ENCODE peak calls at places on chromosomes 16 and 17, in six cellular contexts. Y is astrocyte of the spinal cord, T is AG09309, H is PC-9, E is LNCaP clone FGC, N is cardiac fibroblast. P is an unnamed sample.

GRCh38 chr16:68403704-68404103 is 44.6 kb downstream of the SMPD3 start:
- DNase-seq in Y (no peak), T (no peak), H (no peak), N (no peak), E (no peak), P (no peak)

GRCh38 chr17:57940653-57941329 is 14.4 kb downstream of the CUEDC1 start:
- DNase-seq in T (no peak), H (no peak), Y (no peak), E (no peak), N (no peak), P (no peak)

GRCh38 chr16:85862476-85863383 is 36.2 kb upstream of the IRF8 start:
- DNase-seq in E (no peak), N (no peak), H (no peak), Y (no peak), T (no peak), P (no peak)

GRCh38 chr16:87076950-87077749 is 240.0 kb downstream of the C16orf95 start:
- DNase-seq in T (no peak), N (peak), H (peak), Y (peak), E (peak), P (peak)

GRCh38 chr17:12591336-12591735 is 74.4 kb upstream of the MYOCD start:
- DNase-seq in T (no peak), N (no peak), Y (peak), H (no peak), E (no peak), P (peak)

GRCh38 chr17:75590849-75591721 is 3.5 kb downstream of the MYO15B start:
- DNase-seq in H (no peak), E (no peak), Y (no peak), N (no peak), T (no peak), P (no peak)

GRCh38 chr16:12177643-12178042 is 201.1 kb downstream of the SNX29 start:
- DNase-seq in E (no peak), N (no peak), Y (no peak), H (no peak), T (no peak), P (no peak)

GRCh38 chr16:1533443-1533951 is at the start of gene TMEM204:
- DNase-seq in E (no peak), T (peak), H (no peak), N (peak), Y (peak), P (peak)

GRCh38 chr16:55301385-55302008 is 22.5 kb upstream of the IRX6 start:
- DNase-seq in T (no peak), Y (no peak), E (no peak), N (no peak), H (no peak), P (no peak)

GRCh38 chr16:85258166-85258565 is 145.9 kb upstream of the CIBAR2 start:
- DNase-seq in Y (no peak), T (no peak), H (no peak), N (no peak), E (no peak), P (no peak)

GRCh38 chr16:3173892-3174617 is 13.9 kb upstream of the OR1F1 start:
- DNase-seq in H (no peak), T (no peak), Y (no peak), E (no peak), N (no peak), P (peak)

GRCh38 chr17:45246861-45247428 is 14.9 kb downstream of the SPATA32 start:
- DNase-seq in N (peak), T (no peak), Y (no peak), H (no peak), E (no peak), P (peak)

GRCh38 chr17:77952368-77952767 is 6.1 kb upstream of the TNRC6C start:
- DNase-seq in H (no peak), T (no peak), E (no peak), Y (no peak), N (no peak), P (no peak)

GRCh38 chr17:70040336-70040735 is 34.7 kb upstream of the KCNJ16 start:
- DNase-seq in T (no peak), Y (no peak), E (no peak), N (no peak), H (no peak), P (no peak)

GRCh38 chr17:77723909-77724875 is 234.3 kb upstream of the TNRC6C start:
- DNase-seq in Y (no peak), E (no peak), T (no peak), N (no peak), H (no peak), P (no peak)

GRCh38 chr17:59355695-59356323 is 24.4 kb downstream of the YPEL2 start:
- DNase-seq in T (no peak), Y (no peak), N (no peak), E (no peak), H (no peak), P (no peak)

GRCh38 chr17:33292184-33292980 is 713 bp downstream of the ASIC2 start:
- DNase-seq in E (no peak), N (no peak), Y (peak), T (no peak), H (peak), P (peak)

GRCh38 chr17:38330941-38331411 is 12.8 kb downstream of the GPR179 start:
- DNase-seq in N (no peak), Y (no peak), H (peak), T (no peak), E (no peak), P (no peak)

GRCh38 chr17:80374732-80375118 is 40.2 kb upstream of the ENDOV start:
- DNase-seq in T (no peak), N (no peak), E (no peak), H (no peak), Y (no peak), P (no peak)

GRCh38 chr17:69551212-69552010 is 136.9 kb downstream of the MAP2K6 start:
- DNase-seq in N (no peak), H (no peak), E (no peak), T (no peak), Y (no peak), P (no peak)

GRCh38 chr16:14475370-14476139 is 154.5 kb downstream of the PARN start:
- DNase-seq in E (peak), H (peak), T (no peak), Y (no peak), N (no peak), P (no peak)

GRCh38 chr17:74442670-74443515 is 11.0 kb downstream of the GPRC5C start:
- DNase-seq in N (peak), H (peak), E (peak), Y (no peak), T (no peak), P (peak)

GRCh38 chr17:4934173-4934979 is 2.3 kb downstream of the GP1BA start:
- DNase-seq in N (peak), T (no peak), E (no peak), Y (peak), H (peak), P (peak)

GRCh38 chr17:5758651-5759050 is 174.3 kb upstream of the NLRP1 start:
- DNase-seq in N (peak), E (peak), Y (peak), T (no peak), H (no peak), P (no peak)

GRCh38 chr17:81398855-81399451 is 3.7 kb downstream of the BAHCC1 start:
- DNase-seq in H (no peak), Y (peak), T (no peak), N (no peak), E (no peak), P (peak)

GRCh38 chr16:71328151-71328550 is 30.4 kb upstream of the CALB2 start:
- DNase-seq in Y (no peak), H (no peak), N (no peak), T (no peak), E (no peak), P (no peak)

DNA sequence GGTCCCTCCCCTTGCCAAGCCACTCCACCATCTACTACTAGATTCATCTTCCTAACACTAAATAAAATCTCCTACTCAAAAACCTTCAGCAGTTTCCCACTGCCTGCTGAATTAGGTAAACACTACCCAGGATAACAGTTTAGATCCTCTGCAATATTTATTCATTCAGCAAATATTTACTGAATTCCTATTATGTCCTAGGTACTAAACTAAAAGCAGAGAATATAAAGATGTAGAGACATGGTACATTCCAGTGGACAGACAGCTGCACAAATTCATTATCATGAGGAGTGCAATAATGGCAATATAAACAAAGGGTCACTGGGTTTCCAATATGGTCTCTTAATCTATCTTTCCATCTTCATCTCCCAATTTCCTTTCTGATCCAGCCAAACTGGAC is 30.7 kb upstream of the HOXB13 start:
- DNase-seq in N (no peak), Y (no peak), E (peak), T (no peak), H (no peak), P (no peak)
- TF ChIP-seq CTCF in N (no peak), Y (no peak), E (no peak), T (no peak), H (no peak), P (no peak)

GRCh38 chr16:31711344-31711845 is 162.2 kb upstream of the ZNF267 start:
- DNase-seq in H (no peak), N (no peak), Y (no peak), E (no peak), T (no peak), P (no peak)
- TF ChIP-seq CTCF in H (no peak), N (no peak), Y (no peak), E (no peak), T (no peak), P (no peak)

DNA sequence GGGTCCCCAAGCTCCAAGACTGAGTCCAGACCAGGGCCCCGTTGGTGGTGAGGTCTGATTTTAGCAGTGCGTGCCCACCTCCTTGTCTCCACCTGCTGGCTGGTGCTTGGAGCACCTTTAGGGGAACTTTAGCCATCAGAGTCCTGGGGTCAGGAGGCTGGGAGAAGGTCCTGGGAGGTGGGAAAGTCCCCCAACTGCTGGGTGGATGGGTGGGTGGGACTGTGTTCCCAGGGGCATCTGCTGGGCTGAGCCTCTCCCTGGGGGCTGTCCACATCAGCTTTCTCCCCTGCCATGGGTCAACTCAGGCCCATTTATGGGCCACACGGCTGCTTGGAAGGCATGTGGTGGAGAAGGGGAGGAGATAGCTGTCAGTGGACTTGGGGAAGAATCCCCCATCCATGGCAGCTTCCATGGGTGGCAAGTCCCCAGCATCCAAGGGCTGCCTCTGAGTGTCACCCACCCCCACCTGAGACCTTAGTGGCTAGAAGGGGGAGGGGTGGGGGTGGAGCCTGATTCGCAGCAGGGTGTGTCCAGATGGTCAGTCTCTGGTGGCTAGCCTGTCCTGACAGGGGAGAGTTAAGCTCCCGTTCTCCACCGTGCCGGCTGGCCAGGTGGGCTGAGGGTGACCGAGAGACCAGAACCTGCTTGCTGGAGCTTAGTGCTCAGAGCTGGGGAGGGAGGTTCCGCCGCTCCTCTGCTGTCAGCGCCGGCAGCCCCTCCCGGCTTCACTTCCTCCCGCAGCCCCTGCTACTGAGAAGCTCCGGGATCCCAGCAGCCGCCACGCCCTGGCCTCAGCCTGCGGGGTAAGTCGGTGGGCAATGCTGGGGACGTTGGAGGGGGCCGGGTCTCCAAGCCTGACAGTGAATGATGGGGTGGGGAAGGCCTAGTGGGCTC is at the start of gene TRPV2:
- DNase-seq in H (no peak), T (no peak), N (no peak), Y (no peak), E (no peak), P (peak)
- TF ChIP-seq CTCF in H (no peak), T (peak), N (peak), Y (no peak), E (no peak), P (no peak)

GRCh38 chr17:71959129-71959528 is 161.7 kb upstream of the SOX9 start:
- DNase-seq in Y (peak), N (peak), E (no peak), H (no peak), T (no peak), P (no peak)
- TF ChIP-seq CTCF in Y (peak), N (peak), E (peak), H (peak), T (peak), P (peak)

GRCh38 chr17:14407541-14407940 is 106.7 kb downstream of the HS3ST3B1 start:
- DNase-seq in N (no peak), E (no peak), Y (no peak), T (no peak), H (no peak), P (no peak)
- TF ChIP-seq CTCF in N (no peak), E (no peak), Y (no peak), T (no peak), H (no peak), P (no peak)

DNA sequence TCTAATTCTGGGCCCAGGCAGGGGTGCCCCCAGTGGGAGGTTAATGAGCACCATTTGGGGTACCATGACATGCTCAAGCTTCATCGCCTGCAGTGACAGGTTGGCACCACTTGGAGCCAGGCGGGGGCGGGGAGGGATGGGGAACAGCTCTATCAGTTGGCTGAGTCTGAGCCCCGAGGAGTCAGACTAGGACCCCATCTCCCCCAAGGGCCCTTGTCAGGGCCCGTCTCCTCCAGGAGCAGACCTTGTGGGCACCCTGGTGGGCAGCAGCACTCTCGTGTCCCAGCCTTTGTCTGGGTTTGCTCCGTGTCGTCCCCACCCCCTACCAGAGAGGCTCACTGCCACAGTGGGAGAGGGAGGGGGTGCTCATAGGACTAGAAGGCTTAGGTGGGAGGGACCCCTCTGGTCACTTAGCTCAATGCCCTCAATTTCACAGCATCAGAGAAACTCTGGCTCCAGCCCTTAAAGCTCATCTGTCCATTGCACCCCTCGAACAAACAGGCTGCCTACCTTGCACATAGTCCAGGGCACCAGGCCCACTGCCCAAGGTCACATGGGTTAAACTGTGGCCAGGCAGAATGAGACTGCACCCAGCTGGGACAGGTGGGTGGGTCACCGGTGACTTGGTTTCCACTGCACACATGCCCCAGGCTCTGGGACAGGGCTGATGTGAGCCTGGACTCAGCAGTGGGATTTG is 4.1 kb downstream of the PPP1R9B start:
- DNase-seq in T (no peak), N (no peak), E (no peak), H (no peak), Y (no peak), P (no peak)
- TF ChIP-seq CTCF in T (peak), N (no peak), E (no peak), H (peak), Y (peak), P (no peak)

DNA sequence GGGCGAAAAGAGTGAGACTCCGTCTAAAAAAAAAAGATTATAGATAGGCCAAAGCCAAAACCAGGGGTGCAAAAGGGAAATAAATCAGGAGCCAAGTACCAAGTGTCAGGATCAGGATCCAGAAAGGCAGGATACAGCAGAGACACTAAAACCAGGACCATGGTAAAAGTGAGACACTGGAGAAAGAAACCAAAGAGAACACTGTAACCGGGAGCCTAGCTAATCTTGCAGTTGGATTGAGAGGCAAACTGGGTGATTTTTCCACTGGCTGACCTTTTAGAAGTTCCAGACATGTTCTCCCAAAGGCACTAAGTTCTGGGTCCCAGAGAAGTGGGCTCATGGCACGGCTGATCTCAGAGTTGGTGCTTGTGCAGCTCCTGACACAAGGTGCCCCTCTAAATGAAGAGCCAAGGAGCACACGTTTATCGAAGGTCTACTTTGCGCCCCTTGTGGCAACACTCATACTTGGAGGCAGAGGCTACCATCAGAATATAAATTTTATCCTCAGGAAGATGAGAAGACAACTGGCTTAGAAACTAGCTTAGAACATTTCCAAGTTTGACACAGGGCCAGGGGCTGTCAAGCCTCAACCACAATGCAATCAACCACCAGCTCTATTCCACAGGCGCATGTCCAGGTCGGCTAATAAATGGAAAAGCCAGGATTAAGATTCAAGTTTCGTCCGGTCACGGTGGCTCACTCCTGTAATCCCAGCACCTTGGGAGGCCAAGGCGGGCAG is 27.5 kb upstream of the HELZ start:
- DNase-seq in E (no peak), T (no peak), Y (no peak), H (no peak), N (no peak), P (no peak)
- TF ChIP-seq CTCF in E (no peak), T (peak), Y (peak), H (peak), N (peak), P (peak)

DNA sequence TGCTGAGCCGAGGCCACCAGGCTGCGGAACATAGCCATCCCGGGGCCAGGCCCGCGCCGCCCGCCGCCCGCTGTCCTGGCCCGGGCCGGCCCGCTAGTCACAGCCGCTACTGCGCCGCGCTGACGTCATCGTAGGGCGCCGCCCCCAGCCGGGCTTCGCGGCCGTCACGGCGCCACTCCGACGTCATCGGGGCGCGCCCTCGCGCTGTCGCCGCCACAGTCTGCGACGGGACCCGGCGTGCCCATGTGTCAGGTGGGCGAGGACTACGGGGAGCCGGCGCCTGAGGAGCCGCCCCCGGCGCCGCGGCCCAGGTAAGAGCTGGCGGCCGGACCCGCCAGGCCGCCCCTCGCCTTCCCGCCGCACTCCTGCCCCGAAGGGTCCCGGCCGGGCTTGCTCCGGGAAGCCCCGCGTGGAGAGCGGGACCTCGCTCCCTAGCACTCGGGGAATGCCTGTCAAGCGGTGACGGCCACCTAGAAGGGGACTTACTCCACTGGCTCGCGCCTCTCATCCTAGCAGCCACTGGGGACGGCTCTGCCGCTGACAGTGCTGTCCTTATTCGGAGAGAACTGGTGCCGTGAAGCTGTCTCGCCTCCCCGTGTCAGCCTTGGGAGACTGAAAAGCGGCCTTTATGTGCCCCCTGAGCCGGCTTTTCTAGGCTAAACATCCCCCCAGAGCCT is at the start of the genes CTU2 and RNF166:
- DNase-seq in E (peak), N (peak), T (peak), Y (peak), H (peak), P (peak)
- TF ChIP-seq CTCF in E (no peak), N (no peak), T (no peak), Y (no peak), H (no peak), P (no peak)